ENCODE peak calls at places on chromosomes 11 and 22, in eight cellular contexts. One of them, this sample, is unnamed. For H3K27me3, the result is how much of the 10 kb centered on the place peaks cover.

GRCh38 chr11:45988922-45989321 is 66.5 kb downstream of the LARGE2 start:
- DNase-seq in dorsolateral prefrontal cortex: no peak
- DNase-seq in A673: no peak
- DNase-seq in GM06990: no peak
- DNase-seq in psoas muscle: no peak
- DNase-seq in thoracic aorta: no peak
- DNase-seq in tibial nerve: no peak
- DNase-seq in breast epithelium: no peak
- DNase-seq in this sample: no peak

GRCh38 chr11:93278976-93279375 is 51.6 kb upstream of the DEUP1 start:
- DNase-seq in breast epithelium: no peak
- DNase-seq in GM06990: no peak
- DNase-seq in tibial nerve: no peak
- DNase-seq in A673: no peak
- DNase-seq in dorsolateral prefrontal cortex: no peak
- DNase-seq in thoracic aorta: no peak
- DNase-seq in psoas muscle: no peak
- DNase-seq in this sample: no peak

GRCh38 chr22:45124176-45124857 is 39.4 kb upstream of the NUP50 start:
- DNase-seq in psoas muscle: no peak
- DNase-seq in tibial nerve: no peak
- DNase-seq in dorsolateral prefrontal cortex: no peak
- DNase-seq in A673: no peak
- DNase-seq in breast epithelium: no peak
- DNase-seq in thoracic aorta: no peak
- DNase-seq in GM06990: no peak
- DNase-seq in this sample: no peak

GRCh38 chr11:95991101-95991500 is 67.2 kb upstream of the MTMR2 start:
- DNase-seq in GM06990: no peak
- DNase-seq in psoas muscle: no peak
- DNase-seq in thoracic aorta: no peak
- DNase-seq in tibial nerve: no peak
- DNase-seq in A673: no peak
- DNase-seq in breast epithelium: no peak
- DNase-seq in dorsolateral prefrontal cortex: no peak
- DNase-seq in this sample: no peak

GRCh38 chr11:79227732-79228416 is 213.0 kb downstream of the TENM4 start:
- DNase-seq in psoas muscle: no peak
- DNase-seq in GM06990: no peak
- DNase-seq in A673: no peak
- DNase-seq in dorsolateral prefrontal cortex: no peak
- DNase-seq in thoracic aorta: no peak
- DNase-seq in breast epithelium: no peak
- DNase-seq in tibial nerve: no peak
- DNase-seq in this sample: no peak

GRCh38 chr11:89463381-89463780 is 27.8 kb downstream of the NOX4 start:
- DNase-seq in dorsolateral prefrontal cortex: no peak
- DNase-seq in GM06990: no peak
- DNase-seq in breast epithelium: no peak
- DNase-seq in psoas muscle: no peak
- DNase-seq in A673: no peak
- DNase-seq in thoracic aorta: no peak
- DNase-seq in tibial nerve: no peak
- DNase-seq in this sample: no peak

GRCh38 chr22:31445642-31446041 is 44.0 kb downstream of the EIF4ENIF1 start:
- DNase-seq in thoracic aorta: no peak
- DNase-seq in psoas muscle: no peak
- DNase-seq in breast epithelium: no peak
- DNase-seq in tibial nerve: no peak
- DNase-seq in dorsolateral prefrontal cortex: no peak
- DNase-seq in GM06990: no peak
- DNase-seq in A673: no peak
- DNase-seq in this sample: no peak

GRCh38 chr22:40973144-40973543 is 22.0 kb downstream of the RBX1 start:
- DNase-seq in GM06990: no peak
- DNase-seq in thoracic aorta: no peak
- DNase-seq in dorsolateral prefrontal cortex: no peak
- DNase-seq in A673: no peak
- DNase-seq in psoas muscle: no peak
- DNase-seq in breast epithelium: no peak
- DNase-seq in tibial nerve: no peak
- DNase-seq in this sample: no peak

GRCh38 chr11:31821779-31822574 is 10.9 kb upstream of the PAX6 start:
- DNase-seq in GM06990: no peak
- DNase-seq in dorsolateral prefrontal cortex: no peak
- DNase-seq in breast epithelium: no peak
- DNase-seq in tibial nerve: no peak
- DNase-seq in psoas muscle: no peak
- DNase-seq in thoracic aorta: no peak
- DNase-seq in A673: peak
- DNase-seq in this sample: no peak

GRCh38 chr11:11157201-11157600 is 195.8 kb downstream of the CSNK2A3 start:
- DNase-seq in psoas muscle: no peak
- DNase-seq in tibial nerve: no peak
- DNase-seq in dorsolateral prefrontal cortex: no peak
- DNase-seq in thoracic aorta: no peak
- DNase-seq in breast epithelium: no peak
- DNase-seq in GM06990: no peak
- DNase-seq in A673: peak
- DNase-seq in this sample: no peak

GRCh38 chr11:116607027-116607426 is 165.8 kb downstream of the BUD13 start:
- DNase-seq in dorsolateral prefrontal cortex: no peak
- DNase-seq in tibial nerve: no peak
- DNase-seq in psoas muscle: no peak
- DNase-seq in thoracic aorta: no peak
- DNase-seq in breast epithelium: no peak
- DNase-seq in GM06990: no peak
- DNase-seq in A673: no peak
- DNase-seq in this sample: peak

GRCh38 chr11:123654566-123655081 is at the start of gene SCN3B:
- DNase-seq in GM06990: peak
- DNase-seq in tibial nerve: no peak
- DNase-seq in A673: peak
- DNase-seq in thoracic aorta: no peak
- DNase-seq in dorsolateral prefrontal cortex: peak
- DNase-seq in breast epithelium: peak
- DNase-seq in psoas muscle: peak
- DNase-seq in this sample: no peak

GRCh38 chr11:8286886-8287285 is 23.2 kb upstream of the LMO1 start:
- DNase-seq in dorsolateral prefrontal cortex: peak
- DNase-seq in tibial nerve: no peak
- DNase-seq in psoas muscle: no peak
- DNase-seq in thoracic aorta: no peak
- DNase-seq in breast epithelium: no peak
- DNase-seq in GM06990: no peak
- DNase-seq in A673: no peak
- DNase-seq in this sample: no peak

GRCh38 chr11:3163241-3163981 is 1.7 kb downstream of the OSBPL5 start:
- DNase-seq in tibial nerve: no peak
- DNase-seq in breast epithelium: no peak
- DNase-seq in psoas muscle: peak
- DNase-seq in dorsolateral prefrontal cortex: peak
- DNase-seq in thoracic aorta: no peak
- DNase-seq in GM06990: no peak
- DNase-seq in A673: no peak
- DNase-seq in this sample: peak

GRCh38 chr22:40238425-40239344 is 61.0 kb downstream of the TNRC6B start:
- DNase-seq in dorsolateral prefrontal cortex: no peak
- DNase-seq in GM06990: no peak
- DNase-seq in A673: peak
- DNase-seq in tibial nerve: no peak
- DNase-seq in thoracic aorta: no peak
- DNase-seq in psoas muscle: no peak
- DNase-seq in breast epithelium: peak
- DNase-seq in this sample: no peak

GRCh38 chr11:76313271-76313670 is 67.7 kb downstream of the THAP12 start:
- DNase-seq in tibial nerve: no peak
- DNase-seq in psoas muscle: no peak
- DNase-seq in dorsolateral prefrontal cortex: no peak
- DNase-seq in breast epithelium: no peak
- DNase-seq in thoracic aorta: no peak
- DNase-seq in A673: no peak
- DNase-seq in GM06990: no peak
- DNase-seq in this sample: no peak

GRCh38 chr11:34819740-34820482 is 96.3 kb downstream of the APIP start:
- DNase-seq in breast epithelium: no peak
- DNase-seq in GM06990: no peak
- DNase-seq in thoracic aorta: no peak
- DNase-seq in dorsolateral prefrontal cortex: no peak
- DNase-seq in tibial nerve: no peak
- DNase-seq in psoas muscle: no peak
- DNase-seq in A673: no peak
- DNase-seq in this sample: no peak

GRCh38 chr11:77470971-77471370 is 2.9 kb downstream of the PAK1 start:
- DNase-seq in thoracic aorta: no peak
- DNase-seq in dorsolateral prefrontal cortex: no peak
- DNase-seq in GM06990: no peak
- DNase-seq in A673: no peak
- DNase-seq in breast epithelium: no peak
- DNase-seq in tibial nerve: no peak
- DNase-seq in psoas muscle: no peak
- DNase-seq in this sample: no peak
- H3K27me3 ChIP-seq in thoracic aorta: under half
- H3K27me3 ChIP-seq in dorsolateral prefrontal cortex: under half
- H3K27me3 ChIP-seq in GM06990: under half
- H3K27me3 ChIP-seq in A673: under half
- H3K27me3 ChIP-seq in breast epithelium: under half
- H3K27me3 ChIP-seq in tibial nerve: under half
- H3K27me3 ChIP-seq in psoas muscle: under half
- H3K27me3 ChIP-seq in this sample: under half

GRCh38 chr22:36323182-36323854 is 64.4 kb downstream of the MYH9 start:
- DNase-seq in breast epithelium: peak
- DNase-seq in dorsolateral prefrontal cortex: peak
- DNase-seq in A673: peak
- DNase-seq in tibial nerve: peak
- DNase-seq in GM06990: no peak
- DNase-seq in psoas muscle: no peak
- DNase-seq in thoracic aorta: peak
- DNase-seq in this sample: peak

GRCh38 chr22:36321797-36322601 is 65.8 kb downstream of the MYH9 start:
- DNase-seq in GM06990: no peak
- DNase-seq in A673: no peak
- DNase-seq in tibial nerve: no peak
- DNase-seq in breast epithelium: no peak
- DNase-seq in psoas muscle: no peak
- DNase-seq in dorsolateral prefrontal cortex: no peak
- DNase-seq in thoracic aorta: no peak
- DNase-seq in this sample: no peak

GRCh38 chr22:36324414-36324813 is 63.4 kb downstream of the MYH9 start:
- DNase-seq in dorsolateral prefrontal cortex: no peak
- DNase-seq in tibial nerve: no peak
- DNase-seq in breast epithelium: no peak
- DNase-seq in GM06990: no peak
- DNase-seq in psoas muscle: no peak
- DNase-seq in A673: no peak
- DNase-seq in thoracic aorta: no peak
- DNase-seq in this sample: no peak

GRCh38 chr22:36323855-36324331 is 63.9 kb downstream of the MYH9 start:
- DNase-seq in A673: no peak
- DNase-seq in GM06990: no peak
- DNase-seq in thoracic aorta: peak
- DNase-seq in psoas muscle: no peak
- DNase-seq in dorsolateral prefrontal cortex: no peak
- DNase-seq in breast epithelium: no peak
- DNase-seq in tibial nerve: no peak
- DNase-seq in this sample: peak

DNA sequence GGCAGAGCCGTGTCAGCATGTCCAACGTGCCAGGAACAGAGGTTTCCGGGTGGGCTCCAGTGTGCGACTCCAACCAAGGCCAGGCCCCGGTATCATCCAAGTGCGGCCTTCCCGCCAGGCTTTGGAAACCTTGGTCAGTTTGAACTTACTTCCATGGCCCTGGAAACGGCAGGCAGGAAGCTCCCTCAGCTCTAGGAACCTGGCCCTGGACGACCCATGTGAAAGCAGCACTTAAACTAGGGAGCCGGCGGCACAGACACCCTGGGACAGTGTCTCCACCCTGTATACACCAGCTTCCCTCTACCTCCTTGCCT is 65.2 kb downstream of the MYH9 start:
- DNase-seq in breast epithelium: no peak
- DNase-seq in GM06990: no peak
- DNase-seq in dorsolateral prefrontal cortex: no peak
- DNase-seq in A673: no peak
- DNase-seq in psoas muscle: no peak
- DNase-seq in thoracic aorta: no peak
- DNase-seq in tibial nerve: no peak
- DNase-seq in this sample: no peak
- H3K27me3 ChIP-seq in breast epithelium: under half
- H3K27me3 ChIP-seq in GM06990: under half
- H3K27me3 ChIP-seq in dorsolateral prefrontal cortex: under half
- H3K27me3 ChIP-seq in A673: under half
- H3K27me3 ChIP-seq in psoas muscle: under half
- H3K27me3 ChIP-seq in thoracic aorta: under half
- H3K27me3 ChIP-seq in tibial nerve: under half
- H3K27me3 ChIP-seq in this sample: under half

GRCh38 chr11:129798212-129798611 is 17.4 kb upstream of the TMEM45B start:
- DNase-seq in psoas muscle: no peak
- DNase-seq in dorsolateral prefrontal cortex: no peak
- DNase-seq in A673: no peak
- DNase-seq in GM06990: no peak
- DNase-seq in breast epithelium: no peak
- DNase-seq in thoracic aorta: no peak
- DNase-seq in tibial nerve: no peak
- DNase-seq in this sample: no peak
- H3K27me3 ChIP-seq in psoas muscle: under half
- H3K27me3 ChIP-seq in dorsolateral prefrontal cortex: under half
- H3K27me3 ChIP-seq in A673: under half
- H3K27me3 ChIP-seq in GM06990: under half
- H3K27me3 ChIP-seq in breast epithelium: under half
- H3K27me3 ChIP-seq in thoracic aorta: under half
- H3K27me3 ChIP-seq in tibial nerve: under half
- H3K27me3 ChIP-seq in this sample: under half

GRCh38 chr22:48802576-48802975 is 1025.1 kb downstream of the BRD1 start:
- DNase-seq in tibial nerve: no peak
- DNase-seq in breast epithelium: no peak
- DNase-seq in A673: no peak
- DNase-seq in GM06990: no peak
- DNase-seq in thoracic aorta: no peak
- DNase-seq in dorsolateral prefrontal cortex: no peak
- DNase-seq in psoas muscle: no peak
- DNase-seq in this sample: peak

GRCh38 chr22:48799227-48799970 is 1028.3 kb downstream of the BRD1 start:
- DNase-seq in psoas muscle: no peak
- DNase-seq in breast epithelium: no peak
- DNase-seq in thoracic aorta: no peak
- DNase-seq in GM06990: no peak
- DNase-seq in dorsolateral prefrontal cortex: no peak
- DNase-seq in tibial nerve: no peak
- DNase-seq in A673: no peak
- DNase-seq in this sample: no peak

GRCh38 chr22:48798281-48799226 is 1029.1 kb downstream of the BRD1 start:
- DNase-seq in dorsolateral prefrontal cortex: no peak
- DNase-seq in psoas muscle: no peak
- DNase-seq in A673: no peak
- DNase-seq in GM06990: no peak
- DNase-seq in thoracic aorta: no peak
- DNase-seq in breast epithelium: no peak
- DNase-seq in tibial nerve: no peak
- DNase-seq in this sample: no peak

GRCh38 chr22:48800886-48801607 is 1026.6 kb downstream of the BRD1 start:
- DNase-seq in A673: no peak
- DNase-seq in breast epithelium: no peak
- DNase-seq in tibial nerve: no peak
- DNase-seq in thoracic aorta: no peak
- DNase-seq in psoas muscle: no peak
- DNase-seq in GM06990: no peak
- DNase-seq in dorsolateral prefrontal cortex: no peak
- DNase-seq in this sample: no peak

GRCh38 chr22:48800036-48800885 is 1027.4 kb downstream of the BRD1 start:
- DNase-seq in A673: no peak
- DNase-seq in GM06990: no peak
- DNase-seq in breast epithelium: no peak
- DNase-seq in dorsolateral prefrontal cortex: no peak
- DNase-seq in thoracic aorta: no peak
- DNase-seq in psoas muscle: peak
- DNase-seq in tibial nerve: no peak
- DNase-seq in this sample: no peak
- H3K27me3 ChIP-seq in A673: under half
- H3K27me3 ChIP-seq in GM06990: under half
- H3K27me3 ChIP-seq in breast epithelium: under half
- H3K27me3 ChIP-seq in dorsolateral prefrontal cortex: under half
- H3K27me3 ChIP-seq in thoracic aorta: under half
- H3K27me3 ChIP-seq in psoas muscle: under half
- H3K27me3 ChIP-seq in tibial nerve: under half
- H3K27me3 ChIP-seq in this sample: under half